ENCODE peak calls at places on chromosome 15, in five cellular contexts. M is K562, L is SK-N-SH, C is HepG2, Q is GM12878. X is an unnamed sample.

GRCh38 chr15:63156708-63157065 is 590 bp downstream of the RPS27L start:
- DNase-seq in M (peak), L (peak), C (peak), Q (no peak), X (peak)

GRCh38 chr15:34264070-34264469 is 39.3 kb downstream of the EMC4 start:
- DNase-seq in M (no peak), L (no peak), C (no peak), Q (no peak), X (no peak)

GRCh38 chr15:27223166-27223565 is 252.2 kb downstream of the GABRG3 start:
- DNase-seq in M (no peak), L (no peak), C (no peak), Q (no peak), X (no peak)

GRCh38 chr15:83843511-83843910 is 189.6 kb downstream of the ADAMTSL3 start:
- DNase-seq in M (no peak), L (no peak), C (no peak), Q (no peak), X (no peak)

GRCh38 chr15:52112203-52112750 is 298 bp downstream of the BCL2L10 start:
- DNase-seq in M (no peak), L (peak), C (no peak), Q (no peak), X (no peak)

GRCh38 chr15:32105258-32106248 is 75.2 kb downstream of the CHRNA7 start:
- DNase-seq in M (no peak), L (peak), C (no peak), Q (no peak), X (no peak)

GRCh38 chr15:100131321-100132224 is 210.2 kb downstream of the ADAMTS17 start:
- DNase-seq in M (peak), L (no peak), C (peak), Q (no peak), X (peak)

GRCh38 chr15:91102546-91103330 is 2.7 kb downstream of the SV2B start:
- DNase-seq in M (no peak), L (no peak), C (no peak), Q (no peak), X (no peak)

GRCh38 chr15:76342382-76343201 is 6.0 kb downstream of the ISL2 start:
- DNase-seq in M (no peak), L (peak), C (no peak), Q (no peak), X (no peak)

GRCh38 chr15:30038667-30039523 is 43.9 kb upstream of the GOLGA8J start:
- DNase-seq in M (no peak), L (peak), C (no peak), Q (no peak), X (no peak)

GRCh38 chr15:62758126-62758951 is 284.2 kb upstream of the TPM1 start:
- DNase-seq in M (no peak), L (peak), C (peak), Q (no peak), X (peak)

GRCh38 chr15:70562906-70563305 is 200.5 kb downstream of the UACA start:
- DNase-seq in M (no peak), L (no peak), C (no peak), Q (no peak), X (no peak)

GRCh38 chr15:44370830-44371229 is 56.6 kb upstream of the CTDSPL2 start:
- DNase-seq in M (no peak), L (no peak), C (no peak), Q (peak), X (no peak)

GRCh38 chr15:64892850-64893403 is 18.8 kb upstream of the ANKDD1A start:
- DNase-seq in M (no peak), L (no peak), C (no peak), Q (peak), X (no peak)

GRCh38 chr15:90047956-90048575 is 46.9 kb downstream of the ZNF710 start:
- DNase-seq in M (no peak), L (no peak), C (no peak), Q (no peak), X (no peak)

GRCh38 chr15:52217186-52217585 is 26.0 kb upstream of the GNB5 start:
- DNase-seq in M (peak), L (no peak), C (no peak), Q (no peak), X (peak)

GRCh38 chr15:84811151-84811550 is 6.0 kb upstream of the ALPK3 start:
- DNase-seq in M (no peak), L (no peak), C (no peak), Q (no peak), X (no peak)

GRCh38 chr15:40769310-40770146 is at the start of gene C15orf62:
- DNase-seq in M (no peak), L (peak), C (no peak), Q (peak), X (no peak)

GRCh38 chr15:29516929-29517328 is 247.3 kb upstream of the NSMCE3 start:
- DNase-seq in M (no peak), L (no peak), C (no peak), Q (no peak), X (no peak)

GRCh38 chr15:97235285-97235985 is 725.1 kb upstream of the ARRDC4 start:
- DNase-seq in M (peak), L (peak), C (peak), Q (no peak), X (peak)

GRCh38 chr15:99574502-99574901 is 8.7 kb downstream of the MEF2A start:
- DNase-seq in M (peak), L (no peak), C (no peak), Q (no peak), X (no peak)

DNA sequence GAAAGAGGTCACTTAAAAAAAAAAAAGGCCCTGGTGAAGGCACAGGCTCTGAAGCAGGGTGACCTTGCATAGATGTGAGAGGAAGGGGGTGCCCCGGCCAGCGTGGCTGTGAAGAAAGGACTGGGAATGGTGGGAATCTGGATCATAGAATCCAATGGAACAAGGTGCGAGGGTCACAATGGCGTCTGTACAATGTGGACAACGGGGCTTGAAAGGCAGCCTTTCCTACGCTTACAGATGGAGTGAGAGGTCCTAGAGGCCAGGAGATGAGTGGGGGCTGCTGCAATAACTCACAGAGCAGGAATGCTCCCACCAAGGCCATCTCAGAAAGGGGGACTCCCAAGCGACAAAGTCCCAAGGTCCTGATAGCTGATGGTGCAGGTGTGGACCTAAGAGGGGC is 162.2 kb downstream of the ATP10A start:
- DNase-seq in M (no peak), L (no peak), C (no peak), Q (no peak), X (no peak)
- TF ChIP-seq EP300 in M (no peak), L (no peak), C (no peak), Q (no peak), X (no peak)

DNA sequence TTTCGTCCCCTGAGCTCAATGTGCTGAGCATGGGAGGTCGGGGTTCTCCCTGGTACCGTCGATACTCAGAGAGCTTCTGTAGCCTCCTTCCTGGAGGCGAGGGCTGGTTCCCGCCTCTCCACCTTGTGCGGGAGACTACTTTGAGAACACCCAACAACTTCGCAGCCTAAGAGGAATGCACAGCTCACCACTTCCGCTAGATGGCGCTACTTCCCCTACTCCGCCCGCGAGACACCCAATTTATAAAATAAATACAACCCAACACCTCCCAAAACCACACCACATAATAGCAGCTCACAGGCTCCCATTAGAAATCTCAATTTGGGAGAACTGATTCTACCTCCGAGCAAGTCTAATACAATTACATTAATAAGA is 1.2 kb downstream of the RGMA start:
- DNase-seq in M (peak), L (peak), C (peak), Q (peak), X (peak)
- H3K4me3 ChIP-seq in M (no peak), L (peak), C (peak), Q (no peak), X (peak)

DNA sequence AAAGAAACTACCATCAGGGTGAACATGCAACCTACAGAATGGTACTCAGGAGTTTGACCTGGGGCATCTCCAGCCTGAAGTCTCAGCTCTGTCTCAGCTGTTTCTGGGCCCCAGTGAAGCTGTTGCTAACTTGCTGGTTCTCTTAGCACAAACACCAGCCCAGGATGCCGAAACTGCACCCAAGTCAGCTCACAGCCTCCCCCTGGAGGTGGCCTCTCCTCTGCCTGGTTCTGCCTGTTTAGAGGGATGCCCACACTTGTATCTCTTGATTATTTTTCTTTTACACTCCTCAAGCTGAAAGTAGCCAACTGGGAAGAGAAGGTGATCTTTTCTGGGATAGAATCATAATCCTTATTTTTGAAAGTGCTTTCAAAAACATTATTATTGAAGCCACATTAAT is 289.0 kb upstream of the RASGRP1 start:
- DNase-seq in M (peak), L (no peak), C (no peak), Q (no peak), X (peak)
- TF ChIP-seq REST in M (no peak), L (no peak), C (no peak), Q (no peak), X (no peak)

GRCh38 chr15:42465520-42466259 is 25.3 kb downstream of the ZNF106 start:
- DNase-seq in M (no peak), L (no peak), C (no peak), Q (no peak), X (no peak)

GRCh38 chr15:42474857-42475256 is 16.1 kb downstream of the ZNF106 start:
- DNase-seq in M (no peak), L (no peak), C (no peak), Q (no peak), X (no peak)

GRCh38 chr15:42471002-42471401 is 19.9 kb downstream of the ZNF106 start:
- DNase-seq in M (no peak), L (no peak), C (no peak), Q (no peak), X (no peak)
- TF ChIP-seq EP300 in M (no peak), L (no peak), C (no peak), Q (no peak), X (no peak)

DNA sequence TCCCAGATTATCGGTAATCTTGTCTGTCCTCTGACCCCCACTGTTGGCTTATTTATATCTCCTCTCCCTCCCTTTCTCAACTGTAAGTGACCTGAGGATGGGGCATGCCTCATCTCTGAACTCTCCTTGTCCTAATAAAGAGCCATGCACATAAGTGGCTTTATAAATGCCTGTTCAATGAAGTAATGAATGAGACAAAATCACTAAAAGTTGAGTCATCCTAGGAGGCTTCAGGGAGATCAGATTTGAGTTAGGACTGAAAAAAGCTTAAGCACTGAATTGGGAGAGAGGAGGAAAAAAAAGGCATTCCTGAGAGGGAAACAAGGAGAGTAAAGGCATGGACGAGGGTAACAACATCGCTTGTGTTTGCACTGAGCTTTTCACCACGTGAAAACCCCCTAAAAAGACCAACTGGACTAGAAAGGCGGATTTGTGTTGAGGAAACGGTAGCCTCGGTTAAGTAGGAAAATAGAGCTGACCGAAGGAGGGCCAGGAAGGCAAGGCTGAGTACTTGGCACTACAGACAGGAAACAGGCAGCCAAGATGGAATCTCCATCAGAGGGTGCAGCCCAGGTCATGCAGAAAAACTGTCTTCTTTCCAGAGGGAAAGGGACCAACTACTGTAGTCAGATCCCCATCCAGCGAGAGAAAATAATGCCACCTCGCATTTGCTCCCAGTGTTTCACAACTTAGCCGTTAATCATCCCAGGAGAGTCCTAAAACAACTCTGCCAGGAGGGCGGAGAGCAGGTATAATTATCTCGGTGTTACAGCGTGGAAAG is 77.5 kb downstream of the MYO1E start:
- DNase-seq in M (no peak), L (no peak), C (no peak), Q (no peak), X (no peak)
- H3K4me3 ChIP-seq in M (no peak), L (no peak), C (no peak), Q (no peak), X (peak)

GRCh38 chr15:35624881-35625280 is 78.9 kb upstream of the DPH6 start:
- DNase-seq in M (no peak), L (no peak), C (no peak), Q (no peak), X (no peak)
- TF ChIP-seq REST in M (no peak), L (no peak), C (no peak), Q (no peak), X (no peak)

GRCh38 chr15:86273309-86273708 is 193.6 kb downstream of the AGBL1 start:
- DNase-seq in M (no peak), L (no peak), C (no peak), Q (no peak), X (no peak)

GRCh38 chr15:86275361-86275760 is 195.7 kb downstream of the AGBL1 start:
- DNase-seq in M (no peak), L (no peak), C (no peak), Q (no peak), X (no peak)

GRCh38 chr15:86278586-86278985 is 198.9 kb downstream of the AGBL1 start:
- DNase-seq in M (no peak), L (no peak), C (no peak), Q (no peak), X (no peak)
- TF ChIP-seq EP300 in M (no peak), L (no peak), C (no peak), Q (no peak), X (no peak)

X was measured in A549.